ENCODE peak calls at places on chromosomes 11 and 22, in four cellular contexts. P is mucosa of gallbladder; G is activated gamma-delta T cell treated with anti-CD3 and anti-CD28 coated beads, Interleukin-2, amount 50 U/mL, for 16 hours; I is NCI-H510A treated with DMSO at 0.1 percent for 48 hours. O is an unnamed sample.

GRCh38 chr22:31102441-31103081 is 4.8 kb downstream of the SELENOM start:
- DNase-seq in G (no peak), P (peak), I (no peak), O (peak)

GRCh38 chr11:113634940-113635575 is 71.0 kb downstream of the TMPRSS5 start:
- DNase-seq in I (no peak), G (no peak), P (no peak), O (no peak)

GRCh38 chr11:32705309-32706033 is 89.0 kb downstream of the CCDC73 start:
- DNase-seq in P (no peak), G (no peak), I (no peak), O (no peak)

GRCh38 chr11:70443043-70444030 is 45.0 kb downstream of the CTTN start:
- DNase-seq in G (no peak), I (no peak), P (no peak), O (no peak)

GRCh38 chr11:122656631-122657101 is 1.1 kb downstream of the UBASH3B start:
- DNase-seq in I (no peak), P (peak), G (no peak), O (peak)

GRCh38 chr11:68021167-68021787 is 9.2 kb upstream of the NDUFS8 start:
- DNase-seq in P (no peak), G (no peak), I (peak), O (no peak)

GRCh38 chr22:26648761-26649363 is 8.5 kb upstream of the MIAT start:
- DNase-seq in P (no peak), I (peak), G (no peak), O (no peak)

GRCh38 chr11:86742436-86742805 is 57.9 kb upstream of the PRSS23 start:
- DNase-seq in G (no peak), P (no peak), I (no peak), O (no peak)

GRCh38 chr11:28048812-28049211 is 59.1 kb downstream of the KIF18A start:
- DNase-seq in I (no peak), G (no peak), P (no peak), O (no peak)

GRCh38 chr11:113532697-113533424 is 57.7 kb upstream of the DRD2 start:
- DNase-seq in P (peak), I (peak), G (peak), O (peak)

GRCh38 chr11:2700415-2701211 is 819 bp upstream of the KCNQ1OT1 start:
- DNase-seq in I (no peak), P (peak), G (no peak), O (peak)

GRCh38 chr11:7846003-7846402 is 49.3 kb upstream of the OR5P2 start:
- DNase-seq in P (no peak), I (no peak), G (no peak), O (no peak)

GRCh38 chr22:44293034-44293433 is 19.7 kb downstream of the SHISAL1 start:
- DNase-seq in I (no peak), G (no peak), P (no peak), O (no peak)

GRCh38 chr11:56885182-56885581 is 103.5 kb upstream of the OR5AK2 start:
- DNase-seq in P (peak), G (no peak), I (no peak), O (no peak)

GRCh38 chr11:43268161-43268560 is 43.6 kb upstream of the API5 start:
- DNase-seq in P (no peak), G (no peak), I (no peak), O (peak)

GRCh38 chr11:65213322-65214211 is 31.8 kb downstream of the CAPN1 start:
- DNase-seq in P (no peak), I (no peak), G (no peak), O (no peak)

GRCh38 chr22:33116846-33117547 is 58.8 kb upstream of the SYN3 start:
- DNase-seq in I (no peak), P (no peak), G (no peak), O (no peak)

GRCh38 chr11:131668867-131669780 is 298.7 kb downstream of the NTM start:
- DNase-seq in P (no peak), G (no peak), I (no peak), O (no peak)

O was measured in Right ventricle myocardium superior.